ENCODE peak calls at places on chromosomes 3 and 15, in ten cellular contexts. One of them, this sample, is unnamed.

GRCh38 chr3:8867646-8868045 is 95.6 kb downstream of the RAD18 start:
- DNase-seq in B cell: no peak
- DNase-seq in naive thymus-derived CD8-positive, alpha-beta T cell: no peak
- DNase-seq in effector CD4-positive, alpha-beta T cell: no peak
- DNase-seq in GM06990: no peak
- DNase-seq in adipocyte: no peak
- DNase-seq in smooth muscle cell of the brain vasculature: no peak
- DNase-seq in EH: no peak
- DNase-seq in endothelial cell: no peak
- DNase-seq in nephron progenitor cell: no peak
- DNase-seq in this sample: no peak

GRCh38 chr15:99126930-99127329 is 22.1 kb downstream of the SYNM start:
- DNase-seq in B cell: no peak
- DNase-seq in naive thymus-derived CD8-positive, alpha-beta T cell: no peak
- DNase-seq in effector CD4-positive, alpha-beta T cell: no peak
- DNase-seq in GM06990: no peak
- DNase-seq in adipocyte: no peak
- DNase-seq in smooth muscle cell of the brain vasculature: no peak
- DNase-seq in EH: no peak
- DNase-seq in endothelial cell: no peak
- DNase-seq in nephron progenitor cell: no peak
- DNase-seq in this sample: no peak

GRCh38 chr3:182182531-182182968 is 470.8 kb downstream of the SOX2 start:
- DNase-seq in B cell: no peak
- DNase-seq in naive thymus-derived CD8-positive, alpha-beta T cell: no peak
- DNase-seq in effector CD4-positive, alpha-beta T cell: no peak
- DNase-seq in GM06990: peak; percentile 28
- DNase-seq in adipocyte: no peak
- DNase-seq in smooth muscle cell of the brain vasculature: no peak
- DNase-seq in EH: no peak
- DNase-seq in endothelial cell: no peak
- DNase-seq in nephron progenitor cell: no peak
- DNase-seq in this sample: no peak

GRCh38 chr3:113685956-113686721 is 10.3 kb downstream of the USF3 start:
- DNase-seq in B cell: no peak
- DNase-seq in naive thymus-derived CD8-positive, alpha-beta T cell: no peak
- DNase-seq in effector CD4-positive, alpha-beta T cell: no peak
- DNase-seq in GM06990: no peak
- DNase-seq in adipocyte: peak; percentile 76
- DNase-seq in smooth muscle cell of the brain vasculature: no peak
- DNase-seq in EH: peak; percentile 66
- DNase-seq in endothelial cell: no peak
- DNase-seq in nephron progenitor cell: no peak
- DNase-seq in this sample: peak; percentile 51

GRCh38 chr3:143000525-143000924 is 845 bp upstream of the U2SURP start:
- DNase-seq in B cell: no peak
- DNase-seq in naive thymus-derived CD8-positive, alpha-beta T cell: no peak
- DNase-seq in effector CD4-positive, alpha-beta T cell: no peak
- DNase-seq in GM06990: no peak
- DNase-seq in adipocyte: peak; percentile 57
- DNase-seq in smooth muscle cell of the brain vasculature: no peak
- DNase-seq in EH: peak; percentile 57
- DNase-seq in endothelial cell: no peak
- DNase-seq in nephron progenitor cell: no peak
- DNase-seq in this sample: no peak

GRCh38 chr3:52398670-52399081 is 46.2 kb downstream of the SEMA3G start:
- DNase-seq in B cell: no peak
- DNase-seq in naive thymus-derived CD8-positive, alpha-beta T cell: no peak
- DNase-seq in effector CD4-positive, alpha-beta T cell: no peak
- DNase-seq in GM06990: no peak
- DNase-seq in adipocyte: no peak
- DNase-seq in smooth muscle cell of the brain vasculature: no peak
- DNase-seq in EH: no peak
- DNase-seq in endothelial cell: no peak
- DNase-seq in nephron progenitor cell: no peak
- DNase-seq in this sample: no peak

GRCh38 chr3:54951405-54951804 is 23.5 kb upstream of the LRTM1 start:
- DNase-seq in B cell: no peak
- DNase-seq in naive thymus-derived CD8-positive, alpha-beta T cell: no peak
- DNase-seq in effector CD4-positive, alpha-beta T cell: no peak
- DNase-seq in GM06990: no peak
- DNase-seq in adipocyte: peak; percentile 94
- DNase-seq in smooth muscle cell of the brain vasculature: peak; percentile 69
- DNase-seq in EH: peak; percentile 94
- DNase-seq in endothelial cell: peak; percentile 72
- DNase-seq in nephron progenitor cell: peak; percentile 72
- DNase-seq in this sample: peak; percentile 50

GRCh38 chr3:9351709-9352126 is 11.1 kb upstream of the THUMPD3 start:
- DNase-seq in B cell: no peak
- DNase-seq in naive thymus-derived CD8-positive, alpha-beta T cell: no peak
- DNase-seq in effector CD4-positive, alpha-beta T cell: no peak
- DNase-seq in GM06990: no peak
- DNase-seq in adipocyte: no peak
- DNase-seq in smooth muscle cell of the brain vasculature: no peak
- DNase-seq in EH: no peak
- DNase-seq in endothelial cell: no peak
- DNase-seq in nephron progenitor cell: no peak
- DNase-seq in this sample: no peak

GRCh38 chr15:31346367-31347066 is 19.9 kb downstream of the KLF13 start:
- DNase-seq in B cell: peak; percentile 68
- DNase-seq in naive thymus-derived CD8-positive, alpha-beta T cell: no peak
- DNase-seq in effector CD4-positive, alpha-beta T cell: no peak
- DNase-seq in GM06990: no peak
- DNase-seq in adipocyte: no peak
- DNase-seq in smooth muscle cell of the brain vasculature: no peak
- DNase-seq in EH: no peak
- DNase-seq in endothelial cell: no peak
- DNase-seq in nephron progenitor cell: no peak
- DNase-seq in this sample: no peak

GRCh38 chr3:187735837-187736236 is 9.4 kb downstream of the BCL6 start:
- DNase-seq in B cell: no peak
- DNase-seq in naive thymus-derived CD8-positive, alpha-beta T cell: no peak
- DNase-seq in effector CD4-positive, alpha-beta T cell: no peak
- DNase-seq in GM06990: no peak
- DNase-seq in adipocyte: peak; percentile 33
- DNase-seq in smooth muscle cell of the brain vasculature: no peak
- DNase-seq in EH: peak; percentile 59
- DNase-seq in endothelial cell: no peak
- DNase-seq in nephron progenitor cell: no peak
- DNase-seq in this sample: no peak

GRCh38 chr3:196165850-196166249 is 45.4 kb downstream of the ZDHHC19 start:
- DNase-seq in B cell: no peak
- DNase-seq in naive thymus-derived CD8-positive, alpha-beta T cell: no peak
- DNase-seq in effector CD4-positive, alpha-beta T cell: no peak
- DNase-seq in GM06990: no peak
- DNase-seq in adipocyte: no peak
- DNase-seq in smooth muscle cell of the brain vasculature: no peak
- DNase-seq in EH: no peak
- DNase-seq in endothelial cell: no peak
- DNase-seq in nephron progenitor cell: no peak
- DNase-seq in this sample: no peak

GRCh38 chr3:42300013-42300412 is 34.0 kb upstream of the CCK start:
- DNase-seq in B cell: no peak
- DNase-seq in naive thymus-derived CD8-positive, alpha-beta T cell: no peak
- DNase-seq in effector CD4-positive, alpha-beta T cell: no peak
- DNase-seq in GM06990: no peak
- DNase-seq in adipocyte: peak; percentile 41
- DNase-seq in smooth muscle cell of the brain vasculature: peak; percentile 4
- DNase-seq in EH: peak; percentile 51
- DNase-seq in endothelial cell: peak; percentile 68
- DNase-seq in nephron progenitor cell: peak; percentile 80
- DNase-seq in this sample: no peak

This sample was measured in NCI-H226.